ENCODE peak calls at places on chromosome 3, in four cellular contexts. C is SJSA1; T is neural crest cell; O is activated T-cell treated with anti-CD3 and anti-CD28 coated beads, Interleukin-2, amount 50 U/mL, for 24 hours. G is an unnamed sample.

GRCh38 chr3:52323526-52324295 is 7.6 kb downstream of the DNAH1 start:
- DNase-seq in C (no peak), T (no peak), O (no peak), G (no peak)

GRCh38 chr3:189267981-189268613 is 96.3 kb downstream of the TPRG1 start:
- DNase-seq in C (no peak), T (no peak), O (no peak), G (no peak)

GRCh38 chr3:51358981-51359380 is 26.1 kb upstream of the MANF start:
- DNase-seq in C (no peak), T (no peak), O (no peak), G (no peak)

GRCh38 chr3:113948015-113948917 is 453 bp downstream of the ZDHHC23 start:
- DNase-seq in C (no peak), T (peak), O (peak), G (no peak)

GRCh38 chr3:136644200-136644599 is 108.0 kb downstream of the STAG1 start:
- DNase-seq in C (no peak), T (no peak), O (no peak), G (no peak)

GRCh38 chr3:192122832-192123594 is 604.3 kb downstream of the FGF12 start:
- DNase-seq in C (no peak), T (no peak), O (no peak), G (no peak)

GRCh38 chr3:157027861-157028745 is 131.8 kb downstream of the CCNL1 start:
- DNase-seq in C (no peak), T (no peak), O (no peak), G (no peak)

GRCh38 chr3:48820626-48821324 is 26.9 kb downstream of the PRKAR2A start:
- DNase-seq in C (peak), T (no peak), O (no peak), G (no peak)

GRCh38 chr3:86988235-86988634 is 2.7 kb downstream of the VGLL3 start:
- DNase-seq in C (no peak), T (no peak), O (no peak), G (no peak)

GRCh38 chr3:155015776-155016451 is 64.2 kb upstream of the MME start:
- DNase-seq in C (no peak), T (no peak), O (no peak), G (no peak)

GRCh38 chr3:134563614-134564013 is 77.8 kb downstream of the CEP63 start:
- DNase-seq in C (no peak), T (no peak), O (no peak), G (no peak)

GRCh38 chr3:168977696-168978374 is 685.7 kb downstream of the MECOM start:
- DNase-seq in C (no peak), T (no peak), O (no peak), G (no peak)

GRCh38 chr3:113532698-113533533 is 561 bp downstream of the SIDT1 start:
- DNase-seq in C (no peak), T (peak), O (peak), G (no peak)

GRCh38 chr3:62051506-62051905 is 321.8 kb downstream of the FEZF2 start:
- DNase-seq in C (no peak), T (no peak), O (no peak), G (no peak)

GRCh38 chr3:212432-212831 is 15.9 kb downstream of the CHL1 start:
- DNase-seq in C (no peak), T (no peak), O (no peak), G (no peak)

GRCh38 chr3:44906997-44907396 is 32.6 kb downstream of the TGM4 start:
- DNase-seq in C (no peak), T (no peak), O (no peak), G (no peak)

GRCh38 chr3:72907131-72907697 is 19.4 kb downstream of the GXYLT2 start:
- DNase-seq in C (no peak), T (no peak), O (no peak), G (no peak)

GRCh38 chr3:32569540-32570425 is 875 bp downstream of the DYNC1LI1 start:
- DNase-seq in C (peak), T (peak), O (peak), G (peak)

GRCh38 chr3:138761002-138761401 is 73.7 kb downstream of the PIK3CB start:
- DNase-seq in C (no peak), T (no peak), O (no peak), G (no peak)

GRCh38 chr3:46725663-46726314 is 8.1 kb upstream of the PRSS50 start:
- DNase-seq in C (no peak), T (no peak), O (no peak), G (no peak)

GRCh38 chr3:100463002-100463401 is 29.4 kb upstream of the TMEM45A start:
- DNase-seq in C (no peak), T (peak), O (no peak), G (peak)

GRCh38 chr3:52385157-52385556 is 59.7 kb downstream of the SEMA3G start:
- DNase-seq in C (no peak), T (peak), O (no peak), G (no peak)